ENCODE peak calls at places on chromosomes 13 and 19, in six cellular contexts. Y, W, F, P, K and R are unnamed samples.

GRCh38 chr13:47457631-47458030 is 543.4 kb downstream of the SUCLA2 start:
- DNase-seq in Y (no peak), W (no peak), F (peak; percentile 65), P (no peak), K (peak; percentile 49), R (peak; percentile 65)

GRCh38 chr19:33302974-33303790 is 848 bp upstream of the CEBPA start:
- DNase-seq in Y (peak; percentile 55), W (peak; percentile 68), F (peak; percentile 56), P (peak; percentile 60), K (peak; percentile 41), R (peak; percentile 55)

GRCh38 chr13:47303626-47304025 is 406.8 kb upstream of the HTR2A start:
- DNase-seq in Y (no peak), W (no peak), F (no peak), P (no peak), K (no peak), R (no peak)

GRCh38 chr19:38736036-38736412 is 8.2 kb downstream of the CAPN12 start:
- DNase-seq in Y (no peak), W (peak; percentile 63), F (no peak), P (no peak), K (no peak), R (no peak)

GRCh38 chr19:52297601-52298358 is 811 bp downstream of the ZNF480 start:
- DNase-seq in Y (peak; percentile 3), W (no peak), F (peak; percentile 7), P (peak; percentile 8), K (peak; percentile 11), R (no peak)

GRCh38 chr13:76331948-76332712 is 554.1 kb downstream of the KCTD12 start:
- DNase-seq in Y (no peak), W (no peak), F (peak; percentile 62), P (no peak), K (peak; percentile 56), R (peak; percentile 63)

GRCh38 chr13:112760440-112760839 is 70.6 kb downstream of the ATP11A start:
- DNase-seq in Y (peak; percentile 43), W (no peak), F (peak; percentile 46), P (no peak), K (peak; percentile 87), R (peak; percentile 50)

GRCh38 chr19:51098366-51099069 is 9.7 kb downstream of the CTU1 start:
- DNase-seq in Y (no peak), W (no peak), F (no peak), P (no peak), K (no peak), R (no peak)

GRCh38 chr13:71374471-71375041 is 492.4 kb downstream of the DACH1 start:
- DNase-seq in Y (no peak), W (no peak), F (peak; percentile 28), P (no peak), K (no peak), R (peak; percentile 29)

GRCh38 chr13:112981361-112981905 is 12.4 kb downstream of the MCF2L start:
- DNase-seq in Y (no peak), W (no peak), F (no peak), P (no peak), K (no peak), R (no peak)

GRCh38 chr13:43587376-43587775 is 199.4 kb downstream of the ENOX1 start:
- DNase-seq in Y (no peak), W (no peak), F (no peak), P (no peak), K (no peak), R (no peak)

GRCh38 chr13:40096357-40096911 is 441.0 kb downstream of the COG6 start:
- DNase-seq in Y (no peak), W (no peak), F (no peak), P (no peak), K (no peak), R (no peak)

GRCh38 chr13:52411629-52412028 is 5.7 kb upstream of the THSD1 start:
- DNase-seq in Y (peak; percentile 72), W (no peak), F (peak; percentile 40), P (no peak), K (peak; percentile 81), R (peak; percentile 71)

GRCh38 chr19:11963566-11964355 is 1.1 kb upstream of the ZNF763 start:
- DNase-seq in Y (peak; percentile 41), W (peak; percentile 35), F (peak; percentile 77), P (peak; percentile 86), K (peak; percentile 61), R (peak; percentile 79)

GRCh38 chr13:101942038-101942437 is 459.8 kb downstream of the FGF14 start:
- DNase-seq in Y (no peak), W (no peak), F (peak; percentile 16), P (peak; percentile 80), K (peak; percentile 16), R (peak; percentile 7)

GRCh38 chr19:20423381-20424207 is 142.0 kb downstream of the ZNF737 start:
- DNase-seq in Y (peak; percentile 35), W (peak; percentile 8), F (peak; percentile 69), P (no peak), K (peak; percentile 7), R (peak; percentile 88)

GRCh38 chr13:50650936-50651638 is 192.4 kb downstream of the DLEU7 start:
- DNase-seq in Y (peak; percentile 33), W (no peak), F (no peak), P (no peak), K (peak; percentile 46), R (peak; percentile 47)

GRCh38 chr13:114130708-114131580 is 1.5 kb downstream of the RASA3 start:
- DNase-seq in Y (peak; percentile 94), W (peak; percentile 43), F (peak; percentile 79), P (peak; percentile 98), K (peak; percentile 91), R (peak; percentile 91)

GRCh38 chr13:43357435-43358065 is 334.2 kb downstream of the DNAJC15 start:
- DNase-seq in Y (no peak), W (no peak), F (no peak), P (no peak), K (no peak), R (no peak)

GRCh38 chr19:37635076-37636056 is 19.9 kb downstream of the ZFP30 start:
- DNase-seq in Y (no peak), W (no peak), F (peak; percentile 3), P (no peak), K (no peak), R (no peak)

GRCh38 chr19:32874605-32875004 is 5.0 kb upstream of the SLC7A9 start:
- DNase-seq in Y (no peak), W (no peak), F (no peak), P (no peak), K (no peak), R (no peak)

GRCh38 chr13:40665061-40665753 is 1.2 kb downstream of the FOXO1 start:
- DNase-seq in Y (no peak), W (peak; percentile 17), F (no peak), P (peak; percentile 28), K (no peak), R (no peak)

GRCh38 chr19:2554856-2555255 is 78.9 kb downstream of the GADD45B start:
- DNase-seq in Y (no peak), W (no peak), F (peak; percentile 38), P (peak; percentile 52), K (peak; percentile 23), R (no peak)

GRCh38 chr13:67230774-67231480 is 791 bp upstream of the PCDH9 start:
- DNase-seq in Y (peak; percentile 51), W (peak; percentile 54), F (peak; percentile 74), P (peak; percentile 65), K (peak; percentile 64), R (peak; percentile 77)

GRCh38 chr13:43629691-43630480 is 156.9 kb downstream of the ENOX1 start:
- DNase-seq in Y (peak; percentile 3), W (no peak), F (peak; percentile 18), P (peak; percentile 2), K (peak; percentile 8), R (peak; percentile 25)

GRCh38 chr13:106533101-106533939 is 2.1 kb downstream of the EFNB2 start:
- DNase-seq in Y (peak; percentile 85), W (peak; percentile 91), F (peak; percentile 86), P (peak; percentile 13), K (peak; percentile 78), R (peak; percentile 88)

GRCh38 chr19:41604831-41605230 is 22.0 kb downstream of the CEACAM4 start:
- DNase-seq in Y (no peak), W (no peak), F (no peak), P (no peak), K (no peak), R (no peak)

GRCh38 chr13:45138282-45138681 is 18.0 kb downstream of the GTF2F2 start:
- DNase-seq in Y (no peak), W (no peak), F (no peak), P (no peak), K (no peak), R (no peak)

GRCh38 chr19:10353793-10354391 is 14.5 kb upstream of the ICAM3 start:
- DNase-seq in Y (no peak), W (no peak), F (peak; percentile 15), P (peak; percentile 69), K (peak; percentile 17), R (peak; percentile 46)

GRCh38 chr19:10356431-10356830 is 17.0 kb upstream of the ICAM3 start:
- DNase-seq in Y (no peak), W (no peak), F (no peak), P (no peak), K (no peak), R (no peak)

GRCh38 chr19:10352764-10353671 is 13.6 kb upstream of the ICAM3 start:
- DNase-seq in Y (no peak), W (no peak), F (no peak), P (no peak), K (no peak), R (peak; percentile 50)
- H3K4me3 ChIP-seq in Y (no peak overlapping the region), W (no peak overlapping the region), F (no peak overlapping the region), P (no peak overlapping the region), K (no peak overlapping the region), R (no peak overlapping the region)

GRCh38 chr13:25168800-25169199 is 3.3 kb downstream of the AMER2 start:
- DNase-seq in Y (no peak), W (no peak), F (no peak), P (no peak), K (no peak), R (no peak)
- TF ChIP-seq CTCF in Y (no peak), W (no peak), F (no peak), P (no peak), K (no peak), R (no peak)

GRCh38 chr13:98396071-98396710 is 180.7 kb downstream of the STK24 start:
- DNase-seq in Y (no peak), W (no peak), F (no peak), P (no peak), K (peak; percentile 6), R (no peak)

GRCh38 chr13:98397221-98397620 is 179.7 kb downstream of the STK24 start:
- DNase-seq in Y (no peak), W (no peak), F (peak; percentile 30), P (peak; percentile 42), K (peak; percentile 40), R (peak; percentile 28)

GRCh38 chr13:98399756-98400155 is 177.2 kb downstream of the STK24 start:
- DNase-seq in Y (no peak), W (no peak), F (no peak), P (no peak), K (no peak), R (no peak)

GRCh38 chr13:98394820-98395510 is 181.9 kb downstream of the STK24 start:
- DNase-seq in Y (no peak), W (no peak), F (no peak), P (no peak), K (no peak), R (no peak)

GRCh38 chr13:98397861-98398260 is 179.0 kb downstream of the STK24 start:
- DNase-seq in Y (no peak), W (no peak), F (no peak), P (no peak), K (no peak), R (no peak)
- H3K4me3 ChIP-seq in Y (no peak overlapping the region), W (no peak overlapping the region), F (no peak overlapping the region), P (no peak overlapping the region), K (no peak overlapping the region), R (no peak overlapping the region)

DNA sequence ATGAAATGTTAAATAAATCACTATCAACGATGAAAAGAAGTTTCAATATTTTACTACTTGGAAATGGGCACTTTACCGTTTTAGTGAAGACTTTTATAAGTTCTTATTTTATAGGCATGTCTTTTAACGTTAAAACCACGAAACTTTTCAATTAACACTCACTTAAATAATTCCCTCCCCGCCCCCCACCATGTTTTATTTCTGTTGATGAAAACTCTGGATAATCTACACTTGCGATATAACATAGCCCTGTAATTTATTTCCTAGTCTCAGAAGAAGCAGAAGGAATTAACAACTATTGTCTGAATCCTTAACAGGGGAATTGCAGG is 343 bp upstream of the ZNF285 start:
- DNase-seq in Y (no peak), W (no peak), F (no peak), P (no peak), K (no peak), R (no peak)
- TF ChIP-seq CTCF in Y (no peak), W (no peak), F (no peak), P (no peak), K (no peak), R (no peak)